ENCODE peak calls at places on chromosomes 12 and 14, in seven cellular contexts. M is adrenal gland, H is neural progenitor cell, Y is tibial nerve, X is sigmoid colon, T is cardiac muscle cell, Q is psoas muscle. R is an unnamed sample.
A peak's percentile ranks its signal among the peaks of the same experiment; 100 is the strongest.

GRCh38 chr14:100622708-100623485 is 35.7 kb upstream of the BEGAIN start:
- DNase-seq in X (peak; percentile 38), Y (no peak), H (no peak), Q (no peak), M (no peak), T (no peak), R (no peak)

GRCh38 chr12:122937622-122938091 is 28.6 kb downstream of the ABCB9 start:
- DNase-seq in Q (no peak), T (peak; percentile 25), X (no peak), M (no peak), H (no peak), Y (no peak), R (no peak)

GRCh38 chr12:49671051-49671765 is 36.0 kb downstream of the FMNL3 start:
- DNase-seq in X (peak; percentile 60), T (no peak), Q (no peak), M (peak; percentile 75), H (no peak), Y (no peak), R (peak; percentile 35)

GRCh38 chr14:67564236-67564635 is 31.1 kb downstream of the PLEKHH1 start:
- DNase-seq in H (no peak), Y (no peak), T (no peak), M (no peak), Q (no peak), X (peak; percentile 8), R (no peak)

GRCh38 chr12:31204995-31205582 is 120.9 kb downstream of the SINHCAF start:
- DNase-seq in H (no peak), Y (no peak), T (peak; percentile 86), Q (no peak), X (no peak), M (no peak), R (no peak)

GRCh38 chr14:94601961-94602391 is 10.2 kb upstream of the SERPINA3 start:
- DNase-seq in Q (peak; percentile 89), X (peak; percentile 94), T (peak; percentile 97), H (no peak), Y (peak; percentile 69), M (peak; percentile 86), R (peak; percentile 79)

GRCh38 chr12:105018761-105019160 is 32.6 kb downstream of the NOPCHAP1 start:
- DNase-seq in H (peak; percentile 48), X (no peak), Q (no peak), Y (no peak), M (no peak), T (no peak), R (no peak)

GRCh38 chr12:104339663-104340062 is 36.1 kb downstream of the EID3 start:
- DNase-seq in Y (no peak), H (no peak), M (no peak), Q (no peak), T (no peak), X (no peak), R (no peak)

GRCh38 chr12:123436017-123436964 is at the start of gene RILPL2:
- DNase-seq in X (peak; percentile 95), T (peak; percentile 92), Q (peak; percentile 94), Y (peak; percentile 83), H (peak; percentile 76), M (peak; percentile 92), R (peak; percentile 90)

GRCh38 chr14:34722723-34723545 is 8.5 kb upstream of the CFL2 start:
- DNase-seq in X (peak; percentile 67), T (peak; percentile 73), M (peak; percentile 75), Q (no peak), Y (peak; percentile 21), H (peak; percentile 32), R (peak; percentile 41)

GRCh38 chr12:68403296-68403695 is 71.1 kb upstream of the MDM1 start:
- DNase-seq in T (no peak), X (no peak), Y (no peak), H (no peak), Q (no peak), M (no peak), R (no peak)

GRCh38 chr12:40689576-40689975 is 2.7 kb upstream of the CNTN1 start:
- DNase-seq in Y (no peak), M (no peak), T (no peak), H (no peak), X (no peak), Q (no peak), R (no peak)

GRCh38 chr12:63294327-63294632 is 143.3 kb upstream of the AVPR1A start:
- DNase-seq in X (no peak), H (no peak), Y (no peak), M (no peak), Q (no peak), T (peak; percentile 63), R (no peak)

GRCh38 chr14:103772078-103772712 is 56.6 kb downstream of the ZFYVE21 start:
- DNase-seq in Y (no peak), M (no peak), T (no peak), H (no peak), X (no peak), Q (no peak), R (no peak)

GRCh38 chr14:79631276-79631675 is 580.0 kb downstream of the DIO2 start:
- DNase-seq in T (no peak), Q (peak; percentile 38), X (no peak), H (no peak), M (no peak), Y (no peak), R (no peak)

GRCh38 chr12:90510948-90511347 is 444.0 kb downstream of the CCER1 start:
- DNase-seq in Y (no peak), H (no peak), T (no peak), M (no peak), Q (no peak), X (no peak), R (no peak)

GRCh38 chr14:94679941-94680340 is 67.8 kb downstream of the SERPINA3 start:
- DNase-seq in M (peak; percentile 47), H (no peak), Y (peak; percentile 8), T (no peak), Q (no peak), X (peak; percentile 50), R (no peak)

GRCh38 chr12:40313928-40314327 is 89.1 kb downstream of the LRRK2 start:
- DNase-seq in Y (no peak), H (no peak), M (no peak), X (no peak), T (no peak), Q (no peak), R (no peak)

GRCh38 chr14:58560208-58560607 is 77.6 kb upstream of the DACT1 start:
- DNase-seq in Q (no peak), T (peak; percentile 75), M (no peak), H (no peak), X (no peak), Y (no peak), R (no peak)

GRCh38 chr14:89702151-89702936 is 252.2 kb downstream of the EFCAB11 start:
- DNase-seq in H (no peak), M (peak; percentile 55), X (peak; percentile 73), Q (peak; percentile 55), Y (no peak), T (peak; percentile 59), R (peak; percentile 42)

GRCh38 chr12:11894890-11895289 is 175.8 kb upstream of the BCL2L14 start:
- DNase-seq in Y (no peak), T (no peak), M (no peak), X (no peak), Q (no peak), H (peak; percentile 44), R (no peak)

GRCh38 chr12:50019524-50019923 is 5.8 kb downstream of the RACGAP1 start:
- DNase-seq in X (no peak), Y (no peak), H (no peak), M (peak; percentile 14), Q (no peak), T (no peak), R (no peak)

GRCh38 chr14:59185676-59186075 is 2.8 kb upstream of the DAAM1 start:
- DNase-seq in Y (no peak), Q (no peak), X (no peak), H (no peak), T (no peak), M (no peak), R (no peak)

DNA sequence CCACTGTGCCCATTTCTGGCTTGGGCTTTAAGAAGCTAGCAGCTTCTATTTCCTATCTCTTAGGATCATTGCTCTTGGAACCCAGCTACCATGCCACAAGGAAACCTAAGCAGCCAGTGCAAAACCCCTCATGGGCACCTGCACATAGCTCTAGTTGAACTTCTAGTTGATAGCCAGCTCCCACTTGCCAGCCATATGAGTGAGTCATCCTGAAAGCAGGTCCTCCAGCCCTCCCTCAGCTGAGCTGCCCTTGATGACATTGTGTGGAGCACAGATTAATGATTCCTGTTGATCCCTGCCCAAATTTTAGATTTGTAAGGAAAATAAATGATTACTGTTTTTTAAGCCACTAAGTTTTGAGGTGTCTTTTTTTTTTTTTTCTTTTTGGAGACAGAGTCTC is 234.2 kb upstream of the FBXO33 start:
- DNase-seq in M (peak; percentile 55), T (no peak), Q (no peak), H (no peak), X (no peak), Y (no peak), R (no peak)
- H3K27ac ChIP-seq in M (no peak overlapping the region), T (no peak overlapping the region), Q (no peak overlapping the region), H (no peak overlapping the region), X (no peak overlapping the region), Y (no peak overlapping the region), R (no peak overlapping the region)

DNA sequence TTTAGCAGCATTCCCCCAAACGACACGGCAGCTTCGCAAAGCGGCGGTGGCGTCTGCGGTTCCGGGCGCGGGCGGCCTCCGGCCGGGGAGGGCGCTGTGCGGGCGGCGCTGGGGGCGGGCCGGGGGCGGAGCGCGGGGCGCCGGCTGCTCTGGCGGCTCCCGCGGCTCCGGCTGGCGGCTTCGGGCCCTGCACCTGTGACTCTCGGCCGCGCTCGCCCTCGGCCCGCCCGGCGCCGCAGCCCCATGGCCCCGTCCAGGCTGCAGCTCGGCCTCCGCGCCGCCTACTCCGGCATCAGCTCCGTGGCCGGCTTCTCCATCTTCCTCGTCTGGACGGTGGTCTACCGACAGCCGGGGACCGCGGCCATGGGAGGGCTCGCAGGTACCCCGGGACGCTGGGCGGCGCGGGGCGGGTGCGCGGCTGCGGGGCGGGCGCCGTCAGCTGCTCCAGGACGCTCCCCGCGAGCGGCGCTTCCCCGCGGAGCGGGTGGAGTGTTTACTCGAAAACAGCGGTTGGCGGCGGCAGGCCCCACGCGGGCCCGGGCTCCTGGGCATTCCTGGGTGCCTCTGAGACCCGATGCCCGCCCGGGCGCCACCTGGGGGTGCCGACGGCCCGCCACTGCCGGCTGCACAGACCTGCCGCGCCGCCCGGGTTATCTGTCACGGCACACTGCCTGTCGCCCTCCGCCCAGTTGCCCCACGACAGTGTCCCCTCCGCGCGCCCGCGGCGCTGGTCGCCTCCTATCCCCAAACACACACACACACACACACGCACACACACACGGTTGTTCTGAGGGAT is at the start of gene SLC48A1:
- DNase-seq in T (peak; percentile 62), Q (peak; percentile 88), Y (no peak), M (peak; percentile 78), X (peak; percentile 87), H (peak; percentile 93), R (peak; percentile 73)
- TF ChIP-seq CTCF in T (peak; percentile 29), Q (peak; percentile 54), Y (no peak), M (no peak), X (no peak), H (peak; percentile 32), R (no peak)

DNA sequence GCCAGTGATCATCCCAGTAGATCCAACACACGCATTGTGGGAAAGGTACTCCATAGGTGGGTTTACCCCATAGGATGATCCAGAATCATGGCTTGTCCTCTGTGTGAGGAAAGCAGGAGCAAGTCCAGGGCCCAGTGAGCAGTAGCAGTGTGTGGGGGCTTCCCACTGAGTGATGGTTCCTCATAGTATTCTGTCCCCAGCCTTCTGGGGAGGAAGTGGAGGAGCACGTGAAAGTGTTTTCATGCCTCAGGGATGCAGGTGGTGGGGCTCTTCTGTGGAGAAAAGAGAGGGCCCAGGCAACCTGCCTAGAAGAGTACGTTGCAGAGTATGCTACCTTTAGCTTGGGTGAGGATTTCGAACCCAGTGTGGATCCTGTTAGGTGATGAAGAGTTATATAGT is 56.5 kb downstream of the SUSD6 start:
- DNase-seq in Q (no peak), H (no peak), M (no peak), T (no peak), Y (no peak), X (no peak), R (no peak)
- H3K4me1 ChIP-seq in Q (peaks cover 73% of the 10 kb centered on the region), H (peaks cover 31% of the 10 kb centered on the region), M (peaks cover 85% of the 10 kb centered on the region), T (peaks cover 36% of the 10 kb centered on the region), Y (peaks cover 91% of the 10 kb centered on the region), X (peaks cover 96% of the 10 kb centered on the region), R (peaks cover 30% of the 10 kb centered on the region)

GRCh38 chr12:75725505-75726120 is 214.2 kb upstream of the KRR1 start:
- DNase-seq in X (no peak), M (no peak), Y (no peak), Q (no peak), T (peak; percentile 47), H (no peak), R (no peak)
- H3K27ac ChIP-seq in X (peak overlapping the region; percentile 62), M (peak overlapping the region; percentile 65), Y (no peak overlapping the region), Q (peak overlapping the region; percentile 47), T (peak overlapping the region; percentile 3), H (no peak overlapping the region), R (no peak overlapping the region)

R was measured in ovary.